ENCODE peak calls at places on chromosomes 11 and 22, in seven cellular contexts. N is CD4-positive, alpha-beta T cell; B is lower lobe of right lung; V is neural crest cell; M is thoracic aorta; D is psoas muscle; X is ovary. P is an unnamed sample.

GRCh38 chr11:45541693-45542434 is 123.6 kb downstream of the CHST1 start:
- DNase-seq in N (no peak), B (no peak), V (no peak), M (no peak), D (no peak), X (no peak), P (no peak)

GRCh38 chr11:84607975-84608787 is 1019.0 kb downstream of the DLG2 start:
- DNase-seq in N (no peak), B (no peak), V (no peak), M (no peak), D (no peak), X (no peak), P (no peak)

GRCh38 chr11:105004021-105004420 is 18.9 kb downstream of the CASP5 start:
- DNase-seq in N (no peak), B (no peak), V (no peak), M (no peak), D (no peak), X (no peak), P (no peak)

GRCh38 chr11:74397531-74398243 is 546 bp downstream of the PGM2L1 start:
- DNase-seq in N (peak), B (peak), V (no peak), M (no peak), D (no peak), X (no peak), P (peak)

GRCh38 chr22:27850000-27850465 is 48.5 kb upstream of the MN1 start:
- DNase-seq in N (no peak), B (no peak), V (no peak), M (no peak), D (no peak), X (peak), P (no peak)

GRCh38 chr11:3001496-3001895 is 9.4 kb upstream of the NAP1L4 start:
- DNase-seq in N (no peak), B (no peak), V (no peak), M (no peak), D (no peak), X (no peak), P (no peak)

GRCh38 chr11:10294289-10294953 is 402 bp upstream of the SBF2 start:
- DNase-seq in N (no peak), B (peak), V (no peak), M (no peak), D (peak), X (peak), P (no peak)

GRCh38 chr11:63841554-63841953 is 2.6 kb downstream of the MARK2 start:
- DNase-seq in N (no peak), B (peak), V (no peak), M (no peak), D (no peak), X (no peak), P (no peak)

GRCh38 chr11:1953489-1954284 is 6.6 kb downstream of the MRPL23 start:
- DNase-seq in N (peak), B (peak), V (no peak), M (no peak), D (peak), X (peak), P (no peak)

GRCh38 chr11:131916633-131917032 is 546.2 kb downstream of the NTM start:
- DNase-seq in N (no peak), B (no peak), V (no peak), M (no peak), D (no peak), X (no peak), P (no peak)

GRCh38 chr11:131913267-131913666 is 542.9 kb downstream of the NTM start:
- DNase-seq in N (no peak), B (no peak), V (no peak), M (no peak), D (no peak), X (no peak), P (no peak)

GRCh38 chr11:131917634-131918384 is 547.4 kb downstream of the NTM start:
- DNase-seq in N (no peak), B (no peak), V (no peak), M (no peak), D (no peak), X (no peak), P (no peak)

GRCh38 chr11:131912127-131912526 is 541.7 kb downstream of the NTM start:
- DNase-seq in N (no peak), B (no peak), V (no peak), M (no peak), D (no peak), X (no peak), P (no peak)

GRCh38 chr11:131914299-131914902 is 544.0 kb downstream of the NTM start:
- DNase-seq in N (no peak), B (no peak), V (no peak), M (no peak), D (no peak), X (no peak), P (no peak)
- TF ChIP-seq CTCF in N (no peak), B (peak), V (peak), M (no peak), D (no peak), X (no peak), P (no peak)

GRCh38 chr11:95229199-95230053 is 1.6 kb downstream of the SESN3 start:
- DNase-seq in N (no peak), B (no peak), V (no peak), M (no peak), D (peak), X (no peak), P (no peak)

GRCh38 chr11:95230054-95231034 is 658 bp downstream of the SESN3 start:
- DNase-seq in N (peak), B (no peak), V (peak), M (no peak), D (peak), X (peak), P (peak)

GRCh38 chr11:95232666-95233065 is 1.7 kb upstream of the SESN3 start:
- DNase-seq in N (no peak), B (no peak), V (no peak), M (no peak), D (no peak), X (no peak), P (no peak)

GRCh38 chr11:95231881-95232605 is 1.0 kb upstream of the SESN3 start:
- DNase-seq in N (peak), B (peak), V (peak), M (no peak), D (peak), X (peak), P (peak)

DNA sequence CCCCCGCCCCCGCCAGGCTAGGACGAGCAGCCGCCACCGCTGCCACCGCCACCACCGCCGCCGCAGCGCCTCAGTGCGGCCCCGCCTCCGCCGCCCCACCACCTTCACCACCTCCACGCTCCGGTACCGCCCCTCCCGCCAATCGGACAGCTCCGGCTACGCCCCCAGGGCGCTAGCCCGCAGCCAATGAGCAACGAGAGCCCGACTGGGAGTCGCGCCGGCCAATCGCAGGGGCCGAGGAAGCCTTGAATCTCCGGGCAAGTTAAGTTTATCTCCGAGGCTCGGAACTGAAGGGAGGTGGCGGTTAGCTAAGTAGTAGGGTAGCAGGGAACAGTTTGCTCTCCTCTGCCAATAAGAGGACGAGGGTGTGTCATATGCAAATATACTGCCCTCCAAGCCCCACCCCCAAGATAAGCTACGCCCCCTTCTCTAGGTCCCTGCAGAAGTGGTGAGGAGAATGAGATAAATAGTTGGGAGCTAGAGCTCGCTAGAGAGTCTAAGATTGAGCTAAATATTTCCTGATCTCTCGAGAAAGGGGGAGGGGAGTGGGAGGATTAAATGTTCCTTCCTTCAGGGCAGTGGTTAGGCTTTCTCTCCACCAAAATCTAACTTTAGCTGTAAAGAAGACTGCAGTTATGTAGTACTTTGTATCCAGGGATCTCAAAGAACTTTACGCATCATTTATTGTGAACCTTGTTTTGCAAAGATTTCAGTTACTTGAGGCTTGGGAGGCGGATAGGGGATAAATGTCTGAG is at the start of gene SESN3:
- DNase-seq in N (peak), B (peak), V (peak), M (peak), D (peak), X (peak), P (peak)
- TF ChIP-seq CTCF in N (no peak), B (no peak), V (no peak), M (no peak), D (no peak), X (no peak), P (no peak)

DNA sequence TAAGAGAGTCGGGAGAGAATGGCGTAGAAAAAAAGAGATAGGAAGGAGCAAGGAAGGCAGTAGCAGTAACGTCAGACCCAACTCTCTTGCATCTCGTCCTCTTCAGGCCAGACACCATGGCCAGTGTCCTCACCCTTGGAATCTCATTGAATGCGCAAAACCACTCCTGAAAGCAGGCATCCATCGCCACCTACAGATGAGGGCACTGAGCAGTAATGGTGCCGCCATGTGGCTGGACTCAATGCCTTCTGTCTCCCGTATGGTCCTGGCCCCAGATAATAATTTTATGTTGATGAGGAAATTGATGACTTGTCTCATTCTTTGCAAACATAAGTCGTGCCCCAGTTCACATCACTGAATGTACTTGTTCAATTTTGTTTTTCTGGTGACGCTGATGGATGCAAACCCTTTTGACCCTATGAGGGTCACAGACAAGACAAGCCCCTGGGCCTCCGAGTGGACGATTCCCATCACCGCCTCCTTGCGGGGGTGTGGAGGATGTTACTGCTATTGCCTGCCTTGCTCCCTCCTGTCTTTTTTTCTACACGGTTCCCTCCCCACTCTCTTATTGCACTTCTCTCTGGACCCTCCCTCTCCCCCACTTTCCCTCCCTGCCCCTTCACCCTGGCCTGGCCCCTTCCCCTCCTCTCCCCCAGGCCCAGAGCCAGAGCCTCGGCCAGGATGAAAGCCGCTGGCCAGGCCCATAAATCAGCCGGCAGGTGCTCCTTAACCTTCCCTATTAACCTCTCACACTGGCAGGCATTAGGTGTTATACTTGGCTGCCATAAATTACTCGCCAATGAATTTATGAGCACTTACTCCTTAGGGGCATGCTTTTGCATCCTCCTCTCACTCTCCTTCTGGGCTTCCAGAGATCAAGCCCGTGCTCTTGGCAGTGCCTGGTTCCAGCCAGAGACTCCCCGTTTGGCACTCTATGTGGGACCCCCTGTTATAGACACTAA is 18.1 kb upstream of the ALX4 start:
- DNase-seq in N (no peak), B (no peak), V (no peak), M (no peak), D (no peak), X (no peak), P (no peak)
- TF ChIP-seq CTCF in N (no peak), B (no peak), V (no peak), M (no peak), D (no peak), X (no peak), P (no peak)

GRCh38 chr11:116276051-116277044 is 496.4 kb downstream of the BUD13 start:
- DNase-seq in N (peak), B (peak), V (peak), M (no peak), D (peak), X (peak), P (peak)
- TF ChIP-seq CTCF in N (peak), B (peak), V (peak), M (peak), D (peak), X (peak), P (peak)

DNA sequence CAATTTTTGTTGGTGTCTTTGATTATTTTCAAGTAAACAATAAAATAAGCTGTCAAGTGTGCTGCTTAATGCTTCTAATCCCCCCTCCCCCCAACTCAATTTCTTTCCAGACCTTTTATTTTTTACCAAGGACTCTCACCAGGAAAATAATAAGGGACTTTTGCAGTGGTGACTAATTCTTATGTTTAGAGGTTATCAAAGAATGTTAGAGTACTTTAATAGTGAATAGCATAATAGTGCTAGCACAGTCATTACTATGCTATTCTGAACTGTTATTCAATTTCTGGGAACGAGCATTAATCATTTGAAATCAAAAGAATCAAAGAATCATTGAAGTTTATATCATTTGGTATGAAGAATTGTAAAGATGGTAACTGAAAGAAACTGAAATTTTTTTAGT is 251.4 kb downstream of the DDX10 start:
- DNase-seq in N (no peak), B (no peak), V (no peak), M (no peak), D (no peak), X (no peak), P (no peak)
- TF ChIP-seq CTCF in N (no peak), B (no peak), V (no peak), M (no peak), D (no peak), X (no peak), P (no peak)

DNA sequence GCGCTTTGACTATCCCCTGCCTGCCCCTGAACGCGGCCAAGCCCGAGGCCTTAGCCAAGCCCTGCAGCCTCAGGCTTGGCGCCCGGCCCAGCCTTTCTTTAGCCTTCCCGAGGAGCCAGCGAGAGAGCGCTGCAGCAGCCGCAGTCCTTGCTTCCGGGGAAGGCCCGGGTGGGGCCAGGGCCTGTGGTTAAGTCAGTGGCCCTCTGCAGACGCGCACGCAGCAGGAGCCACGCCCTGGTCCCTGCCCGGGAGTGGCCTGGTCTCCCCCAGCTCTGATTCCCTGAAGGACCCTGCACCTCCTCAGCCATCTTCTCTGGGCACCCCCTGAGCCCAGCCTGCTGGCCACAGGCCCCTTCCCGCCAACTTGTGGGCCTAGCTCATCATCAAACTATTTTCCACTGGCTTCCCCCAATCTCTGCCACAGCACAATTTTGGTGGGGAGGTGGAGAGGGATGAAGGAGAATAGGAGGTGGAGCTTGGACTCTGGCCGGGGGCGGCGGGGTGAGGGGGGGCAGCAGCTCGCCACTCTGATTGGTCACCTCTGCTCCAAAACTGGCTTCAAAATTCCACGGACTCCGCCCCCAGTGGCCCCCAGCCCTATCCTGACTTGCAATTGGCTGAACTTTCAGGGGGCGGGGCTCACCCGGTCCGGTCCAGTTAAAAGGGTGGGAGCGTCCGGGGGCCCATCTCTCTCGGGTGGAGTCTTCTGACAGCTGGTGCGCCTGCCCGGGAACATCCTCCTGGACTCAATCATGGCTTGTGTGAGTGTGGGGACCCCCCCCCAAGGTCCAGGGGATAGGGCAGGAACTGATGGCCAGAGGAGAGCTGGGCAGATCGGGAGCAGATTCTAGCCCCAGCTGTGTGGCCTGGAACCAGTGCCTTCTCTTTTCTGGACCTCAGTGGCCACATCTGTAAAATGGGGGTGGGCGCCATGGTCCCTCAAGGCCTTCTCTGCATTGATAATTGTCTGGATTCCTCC is at the start of gene LGALS1:
- DNase-seq in N (no peak), B (peak), V (peak), M (peak), D (peak), X (peak), P (peak)
- TF ChIP-seq CTCF in N (no peak), B (peak), V (no peak), M (no peak), D (no peak), X (no peak), P (no peak)

GRCh38 chr22:16933924-16934282 is 74.1 kb downstream of the GAB4 start:
- DNase-seq in N (no peak), B (no peak), V (no peak), M (no peak), D (no peak), X (no peak), P (no peak)

GRCh38 chr22:16936625-16937024 is 71.4 kb downstream of the GAB4 start:
- DNase-seq in N (no peak), B (no peak), V (no peak), M (no peak), D (no peak), X (no peak), P (no peak)

GRCh38 chr22:16935209-16935608 is 72.8 kb downstream of the GAB4 start:
- DNase-seq in N (no peak), B (no peak), V (no peak), M (no peak), D (no peak), X (no peak), P (no peak)

GRCh38 chr22:16933274-16933923 is 74.6 kb downstream of the GAB4 start:
- DNase-seq in N (no peak), B (no peak), V (no peak), M (no peak), D (no peak), X (no peak), P (no peak)

DNA sequence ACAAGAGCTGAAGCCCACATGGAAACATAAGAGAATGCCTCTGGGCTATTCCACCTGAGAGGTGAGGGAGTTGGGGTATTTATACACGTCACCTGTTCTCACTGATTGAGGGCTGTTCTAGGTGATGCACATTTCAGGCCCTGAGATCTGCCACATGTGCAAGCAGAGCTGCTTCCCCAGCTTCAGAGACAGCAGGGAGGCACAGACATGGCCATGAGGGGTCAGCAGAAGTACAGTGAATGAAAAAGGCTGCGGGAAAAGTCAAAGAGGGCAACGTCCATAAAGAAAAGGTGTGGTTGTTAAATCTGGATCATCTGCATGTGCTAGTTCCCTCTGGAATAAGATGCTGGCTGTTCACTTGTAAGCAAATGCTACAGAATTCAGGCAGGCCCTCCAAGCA is 75.4 kb downstream of the GAB4 start:
- DNase-seq in N (no peak), B (no peak), V (no peak), M (no peak), D (no peak), X (no peak), P (no peak)
- TF ChIP-seq CTCF in N (no peak), B (no peak), V (no peak), M (no peak), D (peak), X (no peak), P (no peak)

P was measured in natural killer cell.